ENCODE peak calls at places on chromosome 22, in nine cellular contexts. One of them, this sample, is unnamed.
A peak's percentile ranks its signal among the peaks of the same experiment; 100 is the strongest.

GRCh38 chr22:17882162-17882561 is 107.9 kb upstream of the BID start:
- DNase-seq in nucleus accumbens: no peak
- DNase-seq in NCI-H1105: no peak
- DNase-seq in GOT3: no peak
- DNase-seq in NCI-H460: no peak
- DNase-seq in stimulated activated CD8-positive, alpha-beta memory T cell treated with anti-CD3 and anti-CD28 coated beads, Interleukin-12 subunit alpha, Interleukin-12 subunit beta, amount 100 ng/mL, for 1 hour: no peak
- DNase-seq in hepatic stellate cell: no peak
- DNase-seq in testis: no peak
- DNase-seq in HCT116: no peak
- DNase-seq in this sample: no peak

GRCh38 chr22:50000587-50001387 is 11.8 kb downstream of the IL17REL start:
- DNase-seq in nucleus accumbens: no peak
- DNase-seq in NCI-H1105: no peak
- DNase-seq in hepatic stellate cell: peak; percentile 3
- DNase-seq in testis: no peak
- DNase-seq in HCT116: no peak
- DNase-seq in stimulated activated CD8-positive, alpha-beta memory T cell treated with anti-CD3 and anti-CD28 coated beads, Interleukin-12 subunit alpha, Interleukin-12 subunit beta, amount 100 ng/mL, for 1 hour: no peak
- DNase-seq in NCI-H460: no peak
- DNase-seq in GOT3: no peak
- DNase-seq in this sample: no peak

GRCh38 chr22:29954203-29954855 is 71.4 kb downstream of the MTMR3 start:
- DNase-seq in hepatic stellate cell: no peak
- DNase-seq in nucleus accumbens: no peak
- DNase-seq in testis: no peak
- DNase-seq in GOT3: no peak
- DNase-seq in NCI-H460: no peak
- DNase-seq in stimulated activated CD8-positive, alpha-beta memory T cell treated with anti-CD3 and anti-CD28 coated beads, Interleukin-12 subunit alpha, Interleukin-12 subunit beta, amount 100 ng/mL, for 1 hour: no peak
- DNase-seq in NCI-H1105: no peak
- DNase-seq in HCT116: no peak
- DNase-seq in this sample: no peak

GRCh38 chr22:21657361-21658118 is 8.3 kb upstream of the PPIL2 start:
- DNase-seq in hepatic stellate cell: peak; percentile 85
- DNase-seq in testis: peak; percentile 71
- DNase-seq in NCI-H460: no peak
- DNase-seq in GOT3: peak; percentile 9
- DNase-seq in HCT116: peak; percentile 31
- DNase-seq in stimulated activated CD8-positive, alpha-beta memory T cell treated with anti-CD3 and anti-CD28 coated beads, Interleukin-12 subunit alpha, Interleukin-12 subunit beta, amount 100 ng/mL, for 1 hour: peak; percentile 61
- DNase-seq in NCI-H1105: peak; percentile 90
- DNase-seq in nucleus accumbens: no peak
- DNase-seq in this sample: peak; percentile 31

GRCh38 chr22:42655693-42656092 is 6.5 kb upstream of the CYB5R3 start:
- DNase-seq in HCT116: no peak
- DNase-seq in GOT3: no peak
- DNase-seq in NCI-H1105: peak; percentile 51
- DNase-seq in stimulated activated CD8-positive, alpha-beta memory T cell treated with anti-CD3 and anti-CD28 coated beads, Interleukin-12 subunit alpha, Interleukin-12 subunit beta, amount 100 ng/mL, for 1 hour: no peak
- DNase-seq in testis: no peak
- DNase-seq in hepatic stellate cell: no peak
- DNase-seq in nucleus accumbens: no peak
- DNase-seq in NCI-H460: no peak
- DNase-seq in this sample: no peak

GRCh38 chr22:29328566-29329500 is 13.3 kb upstream of the RASL10A start:
- DNase-seq in nucleus accumbens: no peak
- DNase-seq in hepatic stellate cell: no peak
- DNase-seq in GOT3: no peak
- DNase-seq in testis: no peak
- DNase-seq in HCT116: no peak
- DNase-seq in NCI-H460: no peak
- DNase-seq in stimulated activated CD8-positive, alpha-beta memory T cell treated with anti-CD3 and anti-CD28 coated beads, Interleukin-12 subunit alpha, Interleukin-12 subunit beta, amount 100 ng/mL, for 1 hour: no peak
- DNase-seq in NCI-H1105: no peak
- DNase-seq in this sample: no peak

GRCh38 chr22:24471570-24471969 is 23.6 kb upstream of the UPB1 start:
- DNase-seq in nucleus accumbens: no peak
- DNase-seq in NCI-H1105: no peak
- DNase-seq in NCI-H460: no peak
- DNase-seq in stimulated activated CD8-positive, alpha-beta memory T cell treated with anti-CD3 and anti-CD28 coated beads, Interleukin-12 subunit alpha, Interleukin-12 subunit beta, amount 100 ng/mL, for 1 hour: no peak
- DNase-seq in hepatic stellate cell: peak; percentile 45
- DNase-seq in testis: peak; percentile 86
- DNase-seq in GOT3: no peak
- DNase-seq in HCT116: no peak
- DNase-seq in this sample: no peak

GRCh38 chr22:23097412-23098229 is 27.3 kb downstream of the GNAZ start:
- DNase-seq in GOT3: no peak
- DNase-seq in NCI-H1105: no peak
- DNase-seq in hepatic stellate cell: no peak
- DNase-seq in NCI-H460: no peak
- DNase-seq in HCT116: no peak
- DNase-seq in nucleus accumbens: no peak
- DNase-seq in testis: no peak
- DNase-seq in stimulated activated CD8-positive, alpha-beta memory T cell treated with anti-CD3 and anti-CD28 coated beads, Interleukin-12 subunit alpha, Interleukin-12 subunit beta, amount 100 ng/mL, for 1 hour: no peak
- DNase-seq in this sample: no peak

GRCh38 chr22:35541254-35541748 is 670 bp downstream of the RASD2 start:
- DNase-seq in NCI-H460: no peak
- DNase-seq in HCT116: no peak
- DNase-seq in testis: no peak
- DNase-seq in NCI-H1105: no peak
- DNase-seq in GOT3: no peak
- DNase-seq in stimulated activated CD8-positive, alpha-beta memory T cell treated with anti-CD3 and anti-CD28 coated beads, Interleukin-12 subunit alpha, Interleukin-12 subunit beta, amount 100 ng/mL, for 1 hour: no peak
- DNase-seq in hepatic stellate cell: no peak
- DNase-seq in nucleus accumbens: no peak
- DNase-seq in this sample: no peak

GRCh38 chr22:46638601-46639431 is 18.6 kb downstream of the GRAMD4 start:
- DNase-seq in hepatic stellate cell: no peak
- DNase-seq in GOT3: no peak
- DNase-seq in nucleus accumbens: no peak
- DNase-seq in HCT116: no peak
- DNase-seq in stimulated activated CD8-positive, alpha-beta memory T cell treated with anti-CD3 and anti-CD28 coated beads, Interleukin-12 subunit alpha, Interleukin-12 subunit beta, amount 100 ng/mL, for 1 hour: no peak
- DNase-seq in NCI-H1105: no peak
- DNase-seq in NCI-H460: no peak
- DNase-seq in testis: no peak
- DNase-seq in this sample: no peak

GRCh38 chr22:28014141-28015055 is 95.3 kb upstream of the PITPNB start:
- DNase-seq in testis: no peak
- DNase-seq in GOT3: no peak
- DNase-seq in NCI-H460: no peak
- DNase-seq in nucleus accumbens: no peak
- DNase-seq in stimulated activated CD8-positive, alpha-beta memory T cell treated with anti-CD3 and anti-CD28 coated beads, Interleukin-12 subunit alpha, Interleukin-12 subunit beta, amount 100 ng/mL, for 1 hour: no peak
- DNase-seq in hepatic stellate cell: no peak
- DNase-seq in NCI-H1105: peak; percentile 82
- DNase-seq in HCT116: no peak
- DNase-seq in this sample: no peak

GRCh38 chr22:50199251-50199721 is 1.5 kb upstream of the SELENOO start:
- DNase-seq in nucleus accumbens: no peak
- DNase-seq in hepatic stellate cell: no peak
- DNase-seq in NCI-H460: no peak
- DNase-seq in stimulated activated CD8-positive, alpha-beta memory T cell treated with anti-CD3 and anti-CD28 coated beads, Interleukin-12 subunit alpha, Interleukin-12 subunit beta, amount 100 ng/mL, for 1 hour: no peak
- DNase-seq in testis: no peak
- DNase-seq in NCI-H1105: no peak
- DNase-seq in HCT116: no peak
- DNase-seq in GOT3: no peak
- DNase-seq in this sample: no peak

GRCh38 chr22:26432619-26433311 is 3.7 kb downstream of the ASPHD2 start:
- DNase-seq in testis: no peak
- DNase-seq in NCI-H460: no peak
- DNase-seq in stimulated activated CD8-positive, alpha-beta memory T cell treated with anti-CD3 and anti-CD28 coated beads, Interleukin-12 subunit alpha, Interleukin-12 subunit beta, amount 100 ng/mL, for 1 hour: no peak
- DNase-seq in GOT3: no peak
- DNase-seq in nucleus accumbens: no peak
- DNase-seq in HCT116: no peak
- DNase-seq in NCI-H1105: no peak
- DNase-seq in hepatic stellate cell: no peak
- DNase-seq in this sample: no peak

GRCh38 chr22:41285441-41285819 is 557 bp downstream of the RANGAP1 start:
- DNase-seq in HCT116: peak; percentile 64
- DNase-seq in testis: peak; percentile 54
- DNase-seq in hepatic stellate cell: peak; percentile 92
- DNase-seq in nucleus accumbens: peak; percentile 45
- DNase-seq in NCI-H1105: peak; percentile 20
- DNase-seq in stimulated activated CD8-positive, alpha-beta memory T cell treated with anti-CD3 and anti-CD28 coated beads, Interleukin-12 subunit alpha, Interleukin-12 subunit beta, amount 100 ng/mL, for 1 hour: peak; percentile 68
- DNase-seq in NCI-H460: peak; percentile 48
- DNase-seq in GOT3: peak; percentile 40
- DNase-seq in this sample: peak; percentile 42

GRCh38 chr22:29727248-29727551 is 7.4 kb downstream of the CABP7 start:
- DNase-seq in hepatic stellate cell: peak; percentile 68
- DNase-seq in testis: peak; percentile 51
- DNase-seq in HCT116: no peak
- DNase-seq in stimulated activated CD8-positive, alpha-beta memory T cell treated with anti-CD3 and anti-CD28 coated beads, Interleukin-12 subunit alpha, Interleukin-12 subunit beta, amount 100 ng/mL, for 1 hour: no peak
- DNase-seq in NCI-H460: peak; percentile 17
- DNase-seq in NCI-H1105: no peak
- DNase-seq in nucleus accumbens: no peak
- DNase-seq in GOT3: no peak
- DNase-seq in this sample: no peak

GRCh38 chr22:33697640-33698039 is 222.6 kb downstream of the LARGE1 start:
- DNase-seq in testis: no peak
- DNase-seq in nucleus accumbens: no peak
- DNase-seq in GOT3: no peak
- DNase-seq in NCI-H460: no peak
- DNase-seq in NCI-H1105: no peak
- DNase-seq in HCT116: no peak
- DNase-seq in stimulated activated CD8-positive, alpha-beta memory T cell treated with anti-CD3 and anti-CD28 coated beads, Interleukin-12 subunit alpha, Interleukin-12 subunit beta, amount 100 ng/mL, for 1 hour: no peak
- DNase-seq in hepatic stellate cell: peak; percentile 58
- DNase-seq in this sample: no peak

GRCh38 chr22:41905411-41906202 is 9.3 kb downstream of the SHISA8 start:
- DNase-seq in HCT116: no peak
- DNase-seq in hepatic stellate cell: no peak
- DNase-seq in testis: no peak
- DNase-seq in NCI-H1105: no peak
- DNase-seq in nucleus accumbens: no peak
- DNase-seq in stimulated activated CD8-positive, alpha-beta memory T cell treated with anti-CD3 and anti-CD28 coated beads, Interleukin-12 subunit alpha, Interleukin-12 subunit beta, amount 100 ng/mL, for 1 hour: no peak
- DNase-seq in NCI-H460: no peak
- DNase-seq in GOT3: no peak
- DNase-seq in this sample: no peak

GRCh38 chr22:41758231-41758630 is 42.2 kb upstream of the CCDC134 start:
- DNase-seq in NCI-H1105: no peak
- DNase-seq in stimulated activated CD8-positive, alpha-beta memory T cell treated with anti-CD3 and anti-CD28 coated beads, Interleukin-12 subunit alpha, Interleukin-12 subunit beta, amount 100 ng/mL, for 1 hour: no peak
- DNase-seq in GOT3: no peak
- DNase-seq in HCT116: no peak
- DNase-seq in hepatic stellate cell: no peak
- DNase-seq in testis: no peak
- DNase-seq in nucleus accumbens: no peak
- DNase-seq in NCI-H460: no peak
- DNase-seq in this sample: no peak

GRCh38 chr22:35575116-35575748 is 34.6 kb downstream of the RASD2 start:
- DNase-seq in NCI-H1105: no peak
- DNase-seq in nucleus accumbens: no peak
- DNase-seq in HCT116: no peak
- DNase-seq in hepatic stellate cell: no peak
- DNase-seq in NCI-H460: no peak
- DNase-seq in stimulated activated CD8-positive, alpha-beta memory T cell treated with anti-CD3 and anti-CD28 coated beads, Interleukin-12 subunit alpha, Interleukin-12 subunit beta, amount 100 ng/mL, for 1 hour: no peak
- DNase-seq in testis: no peak
- DNase-seq in GOT3: no peak
- DNase-seq in this sample: no peak

GRCh38 chr22:45225732-45226560 is 14.7 kb downstream of the KIAA0930 start:
- DNase-seq in hepatic stellate cell: no peak
- DNase-seq in stimulated activated CD8-positive, alpha-beta memory T cell treated with anti-CD3 and anti-CD28 coated beads, Interleukin-12 subunit alpha, Interleukin-12 subunit beta, amount 100 ng/mL, for 1 hour: no peak
- DNase-seq in nucleus accumbens: peak; percentile 42
- DNase-seq in HCT116: no peak
- DNase-seq in NCI-H460: no peak
- DNase-seq in testis: peak; percentile 40
- DNase-seq in GOT3: no peak
- DNase-seq in NCI-H1105: no peak
- DNase-seq in this sample: peak; percentile 68

GRCh38 chr22:17980638-17981051 is 43.7 kb downstream of the MICAL3 start:
- DNase-seq in stimulated activated CD8-positive, alpha-beta memory T cell treated with anti-CD3 and anti-CD28 coated beads, Interleukin-12 subunit alpha, Interleukin-12 subunit beta, amount 100 ng/mL, for 1 hour: no peak
- DNase-seq in nucleus accumbens: no peak
- DNase-seq in NCI-H1105: no peak
- DNase-seq in testis: peak; percentile 50
- DNase-seq in NCI-H460: peak; percentile 28
- DNase-seq in GOT3: no peak
- DNase-seq in hepatic stellate cell: peak; percentile 45
- DNase-seq in HCT116: no peak
- DNase-seq in this sample: no peak

GRCh38 chr22:25013634-25014033 is 61.1 kb downstream of the KIAA1671 start:
- DNase-seq in NCI-H1105: no peak
- DNase-seq in NCI-H460: no peak
- DNase-seq in stimulated activated CD8-positive, alpha-beta memory T cell treated with anti-CD3 and anti-CD28 coated beads, Interleukin-12 subunit alpha, Interleukin-12 subunit beta, amount 100 ng/mL, for 1 hour: no peak
- DNase-seq in testis: no peak
- DNase-seq in hepatic stellate cell: no peak
- DNase-seq in HCT116: no peak
- DNase-seq in GOT3: no peak
- DNase-seq in nucleus accumbens: no peak
- DNase-seq in this sample: no peak

GRCh38 chr22:46737105-46737975 is 712 bp downstream of the CERK start:
- DNase-seq in hepatic stellate cell: peak; percentile 61
- DNase-seq in NCI-H460: no peak
- DNase-seq in GOT3: no peak
- DNase-seq in HCT116: no peak
- DNase-seq in nucleus accumbens: no peak
- DNase-seq in testis: peak; percentile 44
- DNase-seq in NCI-H1105: no peak
- DNase-seq in stimulated activated CD8-positive, alpha-beta memory T cell treated with anti-CD3 and anti-CD28 coated beads, Interleukin-12 subunit alpha, Interleukin-12 subunit beta, amount 100 ng/mL, for 1 hour: no peak
- DNase-seq in this sample: peak; percentile 27

GRCh38 chr22:24460418-24461089 is 33.2 kb downstream of the ADORA2A start:
- DNase-seq in NCI-H1105: no peak
- DNase-seq in GOT3: no peak
- DNase-seq in testis: no peak
- DNase-seq in nucleus accumbens: no peak
- DNase-seq in hepatic stellate cell: no peak
- DNase-seq in HCT116: no peak
- DNase-seq in stimulated activated CD8-positive, alpha-beta memory T cell treated with anti-CD3 and anti-CD28 coated beads, Interleukin-12 subunit alpha, Interleukin-12 subunit beta, amount 100 ng/mL, for 1 hour: no peak
- DNase-seq in NCI-H460: no peak
- DNase-seq in this sample: no peak

GRCh38 chr22:46262449-46263207 is 515 bp downstream of the PKDREJ start:
- DNase-seq in hepatic stellate cell: no peak
- DNase-seq in NCI-H1105: no peak
- DNase-seq in GOT3: no peak
- DNase-seq in stimulated activated CD8-positive, alpha-beta memory T cell treated with anti-CD3 and anti-CD28 coated beads, Interleukin-12 subunit alpha, Interleukin-12 subunit beta, amount 100 ng/mL, for 1 hour: no peak
- DNase-seq in nucleus accumbens: peak; percentile 23
- DNase-seq in HCT116: no peak
- DNase-seq in NCI-H460: no peak
- DNase-seq in testis: peak; percentile 78
- DNase-seq in this sample: no peak

GRCh38 chr22:50157976-50158375 is 12.6 kb upstream of the PANX2 start:
- DNase-seq in testis: no peak
- DNase-seq in HCT116: no peak
- DNase-seq in nucleus accumbens: no peak
- DNase-seq in GOT3: no peak
- DNase-seq in stimulated activated CD8-positive, alpha-beta memory T cell treated with anti-CD3 and anti-CD28 coated beads, Interleukin-12 subunit alpha, Interleukin-12 subunit beta, amount 100 ng/mL, for 1 hour: no peak
- DNase-seq in NCI-H1105: no peak
- DNase-seq in NCI-H460: no peak
- DNase-seq in hepatic stellate cell: no peak
- DNase-seq in this sample: no peak

GRCh38 chr22:44067901-44068300 is 43.8 kb downstream of the PARVB start:
- DNase-seq in HCT116: no peak
- DNase-seq in testis: no peak
- DNase-seq in NCI-H460: no peak
- DNase-seq in GOT3: no peak
- DNase-seq in stimulated activated CD8-positive, alpha-beta memory T cell treated with anti-CD3 and anti-CD28 coated beads, Interleukin-12 subunit alpha, Interleukin-12 subunit beta, amount 100 ng/mL, for 1 hour: no peak
- DNase-seq in hepatic stellate cell: no peak
- DNase-seq in NCI-H1105: no peak
- DNase-seq in nucleus accumbens: no peak
- DNase-seq in this sample: no peak